ENCODE peak calls at places on chromosome 14, in five cellular contexts. One of them, this sample, is unnamed.

GRCh38 chr14:90620540-90621204 is 195.6 kb downstream of the TTC7B start:
- DNase-seq in HCT116: no peak
- DNase-seq in GM12878: no peak
- DNase-seq in HepG2: no peak
- DNase-seq in H1: no peak
- DNase-seq in this sample: no peak

GRCh38 chr14:61925043-61925442 is 162.8 kb downstream of the SNAPC1 start:
- DNase-seq in HCT116: peak
- DNase-seq in GM12878: no peak
- DNase-seq in HepG2: peak
- DNase-seq in H1: no peak
- DNase-seq in this sample: no peak

GRCh38 chr14:90266441-90267154 is 10.2 kb downstream of the PSMC1 start:
- DNase-seq in HCT116: no peak
- DNase-seq in GM12878: no peak
- DNase-seq in HepG2: no peak
- DNase-seq in H1: no peak
- DNase-seq in this sample: no peak

GRCh38 chr14:45891417-45892080 is 638.5 kb upstream of the MIS18BP1 start:
- DNase-seq in HCT116: no peak
- DNase-seq in GM12878: no peak
- DNase-seq in HepG2: no peak
- DNase-seq in H1: peak
- DNase-seq in this sample: peak

GRCh38 chr14:76926521-76927251 is 100.5 kb downstream of the LRRC74A start:
- DNase-seq in HCT116: no peak
- DNase-seq in GM12878: no peak
- DNase-seq in HepG2: no peak
- DNase-seq in H1: no peak
- DNase-seq in this sample: no peak

GRCh38 chr14:95503365-95504134 is 12.9 kb downstream of the SYNE3 start:
- DNase-seq in HCT116: no peak
- DNase-seq in GM12878: peak
- DNase-seq in HepG2: no peak
- DNase-seq in H1: no peak
- DNase-seq in this sample: no peak

GRCh38 chr14:95117937-95118726 is 39.2 kb downstream of the DICER1 start:
- DNase-seq in HCT116: no peak
- DNase-seq in GM12878: no peak
- DNase-seq in HepG2: no peak
- DNase-seq in H1: no peak
- DNase-seq in this sample: no peak

GRCh38 chr14:71448431-71449315 is 483.6 kb upstream of the RGS6 start:
- DNase-seq in HCT116: no peak
- DNase-seq in GM12878: no peak
- DNase-seq in HepG2: no peak
- DNase-seq in H1: no peak
- DNase-seq in this sample: no peak

GRCh38 chr14:75871181-75871880 is 110.5 kb downstream of the TGFB3 start:
- DNase-seq in HCT116: no peak
- DNase-seq in GM12878: no peak
- DNase-seq in HepG2: no peak
- DNase-seq in H1: no peak
- DNase-seq in this sample: no peak

GRCh38 chr14:77133718-77134338 is 7.8 kb downstream of the ZDHHC22 start:
- DNase-seq in HCT116: no peak
- DNase-seq in GM12878: no peak
- DNase-seq in HepG2: peak
- DNase-seq in H1: peak
- DNase-seq in this sample: peak

GRCh38 chr14:98578204-98578603 is 693.8 kb downstream of the BCL11B start:
- DNase-seq in HCT116: no peak
- DNase-seq in GM12878: no peak
- DNase-seq in HepG2: no peak
- DNase-seq in H1: no peak
- DNase-seq in this sample: no peak

GRCh38 chr14:65103150-65103760 is 938 bp upstream of the MAX start:
- DNase-seq in HCT116: no peak
- DNase-seq in GM12878: no peak
- DNase-seq in HepG2: peak
- DNase-seq in H1: no peak
- DNase-seq in this sample: peak

GRCh38 chr14:79278798-79279644 is 932.3 kb downstream of the DIO2 start:
- DNase-seq in HCT116: no peak
- DNase-seq in GM12878: no peak
- DNase-seq in HepG2: peak
- DNase-seq in H1: peak
- DNase-seq in this sample: peak

GRCh38 chr14:22986508-22987054 is 4.2 kb upstream of the AJUBA start:
- DNase-seq in HCT116: peak
- DNase-seq in GM12878: no peak
- DNase-seq in HepG2: peak
- DNase-seq in H1: peak
- DNase-seq in this sample: peak

GRCh38 chr14:75542585-75543091 is 20.4 kb downstream of the BATF start:
- DNase-seq in HCT116: no peak
- DNase-seq in GM12878: no peak
- DNase-seq in HepG2: no peak
- DNase-seq in H1: no peak
- DNase-seq in this sample: peak

GRCh38 chr14:54735424-54735823 is 167.2 kb downstream of the GCH1 start:
- DNase-seq in HCT116: no peak
- DNase-seq in GM12878: no peak
- DNase-seq in HepG2: no peak
- DNase-seq in H1: no peak
- DNase-seq in this sample: no peak

GRCh38 chr14:58129208-58129607 is 22.8 kb downstream of the ARMH4 start:
- DNase-seq in HCT116: no peak
- DNase-seq in GM12878: no peak
- DNase-seq in HepG2: no peak
- DNase-seq in H1: no peak
- DNase-seq in this sample: no peak

GRCh38 chr14:57512221-57512620 is 18.6 kb upstream of the CCDC198 start:
- DNase-seq in HCT116: no peak
- DNase-seq in GM12878: no peak
- DNase-seq in HepG2: no peak
- DNase-seq in H1: no peak
- DNase-seq in this sample: no peak

GRCh38 chr14:64704145-64704742 is at the start of gene PLEKHG3:
- DNase-seq in HCT116: no peak
- DNase-seq in GM12878: no peak
- DNase-seq in HepG2: peak
- DNase-seq in H1: peak
- DNase-seq in this sample: peak

GRCh38 chr14:63642656-63643382 is 1.1 kb upstream of the WDR89 start:
- DNase-seq in HCT116: no peak
- DNase-seq in GM12878: no peak
- DNase-seq in HepG2: no peak
- DNase-seq in H1: no peak
- DNase-seq in this sample: peak

GRCh38 chr14:91511014-91511466 is 930 bp upstream of the PPP4R3A start:
- DNase-seq in HCT116: peak
- DNase-seq in GM12878: no peak
- DNase-seq in HepG2: peak
- DNase-seq in H1: no peak
- DNase-seq in this sample: no peak

GRCh38 chr14:61443481-61443880 is 122.1 kb downstream of the PRKCH start:
- DNase-seq in HCT116: no peak
- DNase-seq in GM12878: no peak
- DNase-seq in HepG2: no peak
- DNase-seq in H1: no peak
- DNase-seq in this sample: no peak

GRCh38 chr14:24339284-24340151 is at the start of gene RIPK3:
- DNase-seq in HCT116: no peak
- DNase-seq in GM12878: peak
- DNase-seq in HepG2: no peak
- DNase-seq in H1: peak
- DNase-seq in this sample: no peak

GRCh38 chr14:44803239-44803905 is 158.4 kb downstream of the KLHL28 start:
- DNase-seq in HCT116: peak
- DNase-seq in GM12878: peak
- DNase-seq in HepG2: peak
- DNase-seq in H1: no peak
- DNase-seq in this sample: peak

GRCh38 chr14:54834727-54835126 is 67.9 kb downstream of the GCH1 start:
- DNase-seq in HCT116: no peak
- DNase-seq in GM12878: no peak
- DNase-seq in HepG2: no peak
- DNase-seq in H1: no peak
- DNase-seq in this sample: no peak

GRCh38 chr14:104956290-104956890 is 21.8 kb downstream of the AHNAK2 start:
- DNase-seq in HCT116: no peak
- DNase-seq in GM12878: no peak
- DNase-seq in HepG2: no peak
- DNase-seq in H1: no peak
- DNase-seq in this sample: no peak

GRCh38 chr14:29016050-29016900 is 249.7 kb downstream of the FOXG1 start:
- DNase-seq in HCT116: no peak
- DNase-seq in GM12878: no peak
- DNase-seq in HepG2: peak
- DNase-seq in H1: peak
- DNase-seq in this sample: peak

GRCh38 chr14:74763803-74764531 is 851 bp downstream of the YLPM1 start:
- DNase-seq in HCT116: no peak
- DNase-seq in GM12878: no peak
- DNase-seq in HepG2: no peak
- DNase-seq in H1: peak
- DNase-seq in this sample: peak

DNA sequence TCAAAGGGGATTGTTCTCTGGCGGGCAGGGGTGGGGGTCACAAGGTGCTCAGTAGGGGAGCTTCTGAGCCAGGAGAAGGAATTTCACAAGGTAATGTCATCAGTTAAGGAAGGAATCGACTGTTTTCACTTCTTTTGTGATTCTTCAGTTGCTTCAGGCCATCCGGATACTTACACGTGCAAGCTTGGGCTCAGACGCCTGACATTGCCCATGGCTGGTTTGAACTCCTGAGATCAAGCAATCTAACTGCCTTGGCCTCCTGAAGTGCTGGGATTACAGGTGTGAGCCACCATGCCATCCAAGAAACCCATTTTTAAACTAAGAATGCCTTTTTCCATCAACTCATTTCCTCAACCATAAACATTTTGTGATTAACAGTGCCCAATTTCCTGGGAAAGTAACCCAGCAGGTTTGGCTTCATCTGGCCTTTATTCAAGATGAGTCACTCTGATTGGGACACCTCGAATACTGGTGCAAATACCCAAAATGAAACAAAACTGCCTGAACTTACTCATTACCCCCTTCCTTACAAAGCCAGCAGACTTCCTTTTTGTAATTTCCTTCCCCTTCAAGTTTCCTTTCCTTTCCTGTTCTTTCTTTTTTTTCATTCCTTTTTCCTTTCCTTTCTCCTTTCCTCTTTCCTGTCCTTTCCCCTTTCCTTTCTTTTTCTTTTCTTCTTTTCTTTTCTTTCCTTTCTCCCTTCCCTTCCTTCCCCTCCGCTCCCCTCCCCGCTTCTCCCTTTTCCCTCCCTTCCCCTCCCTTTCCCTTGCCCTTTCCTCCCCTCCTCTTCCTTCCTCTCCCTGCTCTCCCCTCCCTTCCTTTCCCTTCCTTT is 10.2 kb upstream of the RNASE10 start:
- DNase-seq in HCT116: peak
- DNase-seq in GM12878: no peak
- DNase-seq in HepG2: no peak
- DNase-seq in H1: no peak
- DNase-seq in this sample: peak
- TF ChIP-seq JUND in HCT116: peak
- TF ChIP-seq JUND in GM12878: no peak
- TF ChIP-seq JUND in HepG2: no peak
- TF ChIP-seq JUND in H1: no peak
- TF ChIP-seq JUND in this sample: no peak

GRCh38 chr14:37588956-37589737 is 5.9 kb downstream of the FOXA1 start:
- DNase-seq in HCT116: no peak
- DNase-seq in GM12878: no peak
- DNase-seq in HepG2: peak
- DNase-seq in H1: no peak
- DNase-seq in this sample: peak

GRCh38 chr14:37586783-37587428 is 8.1 kb downstream of the FOXA1 start:
- DNase-seq in HCT116: no peak
- DNase-seq in GM12878: no peak
- DNase-seq in HepG2: no peak
- DNase-seq in H1: no peak
- DNase-seq in this sample: no peak

GRCh38 chr14:37588667-37588955 is 6.4 kb downstream of the FOXA1 start:
- DNase-seq in HCT116: no peak
- DNase-seq in GM12878: no peak
- DNase-seq in HepG2: peak
- DNase-seq in H1: no peak
- DNase-seq in this sample: no peak

GRCh38 chr14:37587438-37587837 is 7.6 kb downstream of the FOXA1 start:
- DNase-seq in HCT116: no peak
- DNase-seq in GM12878: no peak
- DNase-seq in HepG2: no peak
- DNase-seq in H1: no peak
- DNase-seq in this sample: peak

GRCh38 chr14:37587881-37588666 is 7.0 kb downstream of the FOXA1 start:
- DNase-seq in HCT116: no peak
- DNase-seq in GM12878: no peak
- DNase-seq in HepG2: peak
- DNase-seq in H1: peak
- DNase-seq in this sample: no peak
- TF ChIP-seq JUND in HCT116: no peak
- TF ChIP-seq JUND in GM12878: no peak
- TF ChIP-seq JUND in HepG2: peak
- TF ChIP-seq JUND in H1: no peak
- TF ChIP-seq JUND in this sample: no peak

DNA sequence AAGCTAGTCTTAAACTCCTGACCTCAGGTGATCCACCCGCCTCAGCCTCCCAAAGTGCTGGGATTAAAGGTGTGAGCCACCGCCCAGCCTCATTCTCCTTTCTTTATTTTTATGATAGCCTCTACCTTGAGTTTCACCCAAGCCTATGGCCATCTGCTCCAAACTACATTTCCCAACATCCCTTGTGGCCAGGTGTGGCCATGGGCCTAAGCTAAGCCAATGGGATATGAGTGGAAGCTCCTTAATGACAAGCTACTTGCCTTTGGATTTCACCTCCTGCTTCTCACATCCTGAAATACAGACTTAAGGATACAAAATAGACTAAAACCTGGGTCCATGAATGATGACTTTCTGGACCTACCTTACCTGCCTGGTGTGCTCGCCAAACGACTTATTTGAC is 46.2 kb downstream of the DPF3 start:
- DNase-seq in HCT116: peak
- DNase-seq in GM12878: no peak
- DNase-seq in HepG2: no peak
- DNase-seq in H1: no peak
- DNase-seq in this sample: peak
- TF ChIP-seq JUND in HCT116: no peak
- TF ChIP-seq JUND in GM12878: no peak
- TF ChIP-seq JUND in HepG2: no peak
- TF ChIP-seq JUND in H1: no peak
- TF ChIP-seq JUND in this sample: no peak

DNA sequence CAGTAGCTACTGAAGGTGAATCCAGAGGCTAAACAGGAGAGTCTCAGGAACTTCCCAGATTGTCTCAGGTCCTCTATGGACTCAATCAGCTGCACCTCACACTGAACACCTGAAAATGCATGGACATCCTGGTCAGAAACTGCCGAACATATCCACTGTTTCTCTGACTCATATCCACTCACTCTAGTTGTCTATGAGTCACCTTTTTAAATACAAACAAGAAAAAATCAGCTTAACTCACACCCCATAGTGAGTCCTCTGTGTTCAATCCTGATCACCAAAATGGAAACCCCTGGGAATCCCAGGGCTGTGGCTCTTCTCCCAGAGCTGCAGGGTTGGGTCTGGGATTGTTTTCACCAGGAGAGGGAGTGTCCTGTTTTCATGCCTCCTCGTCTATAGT is 556.7 kb downstream of the TMEM121 start:
- DNase-seq in HCT116: no peak
- DNase-seq in GM12878: no peak
- DNase-seq in HepG2: no peak
- DNase-seq in H1: no peak
- DNase-seq in this sample: no peak
- TF ChIP-seq JUND in HCT116: no peak
- TF ChIP-seq JUND in GM12878: no peak
- TF ChIP-seq JUND in HepG2: no peak
- TF ChIP-seq JUND in H1: no peak
- TF ChIP-seq JUND in this sample: no peak